ENCODE peak calls at places on chromosomes 12 and 14, in eight cellular contexts. M is AG09319, K is hepatocyte, R is astrocyte of the spinal cord, B is prostate gland, Y is Calu3, L is B cell, S is IMR-90. W is an unnamed sample.

GRCh38 chr14:90758959-90759358 is 57.3 kb downstream of the TTC7B start:
- DNase-seq in M (no peak), K (no peak), R (no peak), B (peak; percentile 14), Y (no peak), L (no peak), S (peak; percentile 4), W (peak; percentile 67)

GRCh38 chr14:80275208-80275850 is 64.0 kb upstream of the DIO2 start:
- DNase-seq in M (no peak), K (no peak), R (peak; percentile 5), B (no peak), Y (no peak), L (no peak), S (peak; percentile 63), W (peak; percentile 30)

GRCh38 chr12:41536813-41537490 is 348.8 kb downstream of the PDZRN4 start:
- DNase-seq in M (no peak), K (no peak), R (no peak), B (no peak), Y (no peak), L (no peak), S (no peak), W (no peak)

GRCh38 chr14:37819155-37820015 is 224.0 kb downstream of the TTC6 start:
- DNase-seq in M (peak; percentile 1), K (no peak), R (peak; percentile 71), B (no peak), Y (no peak), L (no peak), S (peak; percentile 29), W (peak; percentile 40)

GRCh38 chr14:81172881-81173280 is 47.9 kb downstream of the GTF2A1 start:
- DNase-seq in M (no peak), K (no peak), R (no peak), B (no peak), Y (no peak), L (no peak), S (peak; percentile 22), W (no peak)

GRCh38 chr12:56723889-56724659 is 1.0 kb downstream of the NACA start:
- DNase-seq in M (peak; percentile 67), K (peak; percentile 75), R (peak; percentile 65), B (peak; percentile 76), Y (no peak), L (no peak), S (peak; percentile 86), W (peak; percentile 91)

GRCh38 chr12:49987620-49988303 is 15.0 kb downstream of the AQP6 start:
- DNase-seq in M (no peak), K (no peak), R (no peak), B (no peak), Y (no peak), L (no peak), S (no peak), W (no peak)

GRCh38 chr12:52058631-52059324 is 7.5 kb downstream of the NR4A1 start:
- DNase-seq in M (no peak), K (peak; percentile 30), R (no peak), B (peak; percentile 53), Y (no peak), L (no peak), S (peak; percentile 54), W (no peak)

GRCh38 chr12:6295187-6295811 is 15.2 kb upstream of the PLEKHG6 start:
- DNase-seq in M (peak; percentile 72), K (peak; percentile 91), R (peak; percentile 88), B (no peak), Y (peak; percentile 89), L (no peak), S (peak; percentile 82), W (peak; percentile 81)

GRCh38 chr14:105859717-105860614 is 333.6 kb downstream of the TMEM121 start:
- DNase-seq in M (no peak), K (no peak), R (no peak), B (no peak), Y (no peak), L (no peak), S (no peak), W (no peak)

GRCh38 chr12:49345048-49345839 is 1.4 kb upstream of the DNAJC22 start:
- DNase-seq in M (no peak), K (peak; percentile 70), R (no peak), B (no peak), Y (peak; percentile 34), L (peak; percentile 83), S (no peak), W (no peak)

GRCh38 chr12:2672863-2673262 is 121.9 kb upstream of the FKBP4 start:
- DNase-seq in M (no peak), K (no peak), R (no peak), B (no peak), Y (no peak), L (no peak), S (no peak), W (no peak)

GRCh38 chr12:55705802-55706402 is 1.8 kb downstream of the ITGA7 start:
- DNase-seq in M (no peak), K (no peak), R (no peak), B (no peak), Y (peak; percentile 40), L (peak; percentile 66), S (no peak), W (no peak)

GRCh38 chr12:19273482-19274330 is 144.2 kb downstream of the PLEKHA5 start:
- DNase-seq in M (peak; percentile 92), K (peak; percentile 63), R (peak; percentile 97), B (peak; percentile 35), Y (peak; percentile 81), L (no peak), S (peak; percentile 97), W (peak; percentile 95)

GRCh38 chr12:11771895-11772502 is 122.5 kb downstream of the ETV6 start:
- DNase-seq in M (no peak), K (no peak), R (peak; percentile 68), B (no peak), Y (no peak), L (no peak), S (peak; percentile 69), W (peak; percentile 25)

GRCh38 chr12:50317198-50317597 is 33.9 kb upstream of the LIMA1 start:
- DNase-seq in M (no peak), K (no peak), R (no peak), B (no peak), Y (no peak), L (no peak), S (no peak), W (peak; percentile 25)

GRCh38 chr12:117158911-117159310 is 31.4 kb downstream of the FBXO21 start:
- DNase-seq in M (no peak), K (peak; percentile 40), R (no peak), B (no peak), Y (no peak), L (no peak), S (peak; percentile 17), W (no peak)

GRCh38 chr14:68927089-68927488 is 52.0 kb downstream of the ACTN1 start:
- DNase-seq in M (no peak), K (no peak), R (no peak), B (no peak), Y (no peak), L (no peak), S (no peak), W (no peak)

GRCh38 chr14:68924392-68925158 is 54.5 kb downstream of the ACTN1 start:
- DNase-seq in M (no peak), K (no peak), R (no peak), B (no peak), Y (no peak), L (no peak), S (no peak), W (no peak)

GRCh38 chr14:68927956-68928675 is 51.0 kb downstream of the ACTN1 start:
- DNase-seq in M (no peak), K (no peak), R (no peak), B (no peak), Y (no peak), L (no peak), S (no peak), W (no peak)

GRCh38 chr14:68925373-68925772 is 53.7 kb downstream of the ACTN1 start:
- DNase-seq in M (no peak), K (no peak), R (no peak), B (no peak), Y (no peak), L (no peak), S (no peak), W (no peak)

GRCh38 chr14:68926236-68926635 is 52.9 kb downstream of the ACTN1 start:
- DNase-seq in M (no peak), K (no peak), R (no peak), B (no peak), Y (no peak), L (no peak), S (no peak), W (no peak)
- TF ChIP-seq CTCF in M (peak; percentile 30), K (peak; percentile 19), R (peak; percentile 61), B (peak; percentile 29), Y (no peak), L (no peak), S (peak; percentile 44), W (peak; percentile 51)

GRCh38 chr12:96073346-96074336 is 38.3 kb upstream of the LTA4H start:
- DNase-seq in M (no peak), K (no peak), R (no peak), B (no peak), Y (peak; percentile 66), L (no peak), S (no peak), W (no peak)

GRCh38 chr12:96069511-96070231 is 34.3 kb upstream of the LTA4H start:
- DNase-seq in M (no peak), K (no peak), R (no peak), B (no peak), Y (no peak), L (no peak), S (no peak), W (no peak)

GRCh38 chr12:96068636-96069035 is 33.2 kb upstream of the LTA4H start:
- DNase-seq in M (no peak), K (no peak), R (no peak), B (no peak), Y (no peak), L (no peak), S (no peak), W (no peak)

GRCh38 chr12:96068111-96068510 is 32.7 kb upstream of the LTA4H start:
- DNase-seq in M (no peak), K (no peak), R (no peak), B (no peak), Y (no peak), L (no peak), S (no peak), W (no peak)

GRCh38 chr12:96070670-96071279 is 35.4 kb upstream of the LTA4H start:
- DNase-seq in M (no peak), K (no peak), R (peak; percentile 25), B (no peak), Y (no peak), L (no peak), S (no peak), W (peak; percentile 32)
- TF ChIP-seq CTCF in M (no peak), K (peak; percentile 15), R (no peak), B (peak; percentile 9), Y (no peak), L (no peak), S (peak; percentile 11), W (peak; percentile 18)

DNA sequence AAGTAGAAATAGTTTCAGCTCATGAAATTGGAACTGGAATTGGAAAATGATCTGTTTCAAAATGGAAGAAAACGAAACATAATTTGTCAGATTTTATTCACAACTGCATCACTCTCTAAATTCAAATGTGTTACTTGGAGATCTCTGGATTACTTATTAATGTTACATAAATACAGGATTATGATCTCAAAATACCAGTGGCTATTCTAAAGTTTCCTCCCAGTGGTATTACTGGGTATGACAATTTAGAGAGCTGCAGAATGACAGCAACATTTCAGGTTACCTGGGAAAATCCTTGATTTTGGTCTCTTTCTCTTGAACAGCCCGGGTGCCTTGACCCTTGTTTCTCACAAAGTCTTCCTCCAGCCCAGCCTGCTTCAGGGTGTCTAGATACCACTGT is 14.2 kb downstream of the FAM161B start:
- DNase-seq in M (no peak), K (no peak), R (peak; percentile 9), B (no peak), Y (no peak), L (no peak), S (no peak), W (peak; percentile 18)
- TF ChIP-seq CTCF in M (peak; percentile 16), K (no peak), R (peak; percentile 24), B (peak; percentile 29), Y (peak; percentile 28), L (no peak), S (peak; percentile 31), W (peak; percentile 29)

GRCh38 chr12:108302471-108303311 is 36.4 kb downstream of the CMKLR1 start:
- DNase-seq in M (peak; percentile 82), K (peak; percentile 66), R (peak; percentile 80), B (no peak), Y (peak; percentile 75), L (no peak), S (no peak), W (peak; percentile 68)
- TF ChIP-seq CTCF in M (no peak), K (peak; percentile 30), R (no peak), B (no peak), Y (no peak), L (no peak), S (no peak), W (no peak)

W was measured in fibroblast of mammary gland.